ENCODE peak calls at places on chromosomes 4 and X, in four cellular contexts. One of them, this sample, is unnamed.
A peak's percentile ranks its signal among the peaks of the same experiment; 100 is the strongest.

GRCh38 chrX:48490661-48491060 is 14.7 kb downstream of the FTSJ1 start:
- DNase-seq in PC-9: peak; percentile 86
- DNase-seq in A549: no peak
- DNase-seq in iPS DF 6.9: no peak
- DNase-seq in this sample: no peak

GRCh38 chrX:119604778-119605177 is 1.4 kb downstream of the NKRF start:
- DNase-seq in A549: no peak
- DNase-seq in iPS DF 6.9: no peak
- DNase-seq in PC-9: no peak
- DNase-seq in this sample: no peak

GRCh38 chr4:13982008-13982407 is 354.5 kb upstream of the BOD1L1 start:
- DNase-seq in A549: no peak
- DNase-seq in PC-9: no peak
- DNase-seq in iPS DF 6.9: no peak
- DNase-seq in this sample: no peak

GRCh38 chr4:84484274-84484673 is 14.8 kb downstream of the NKX6-1 start:
- DNase-seq in A549: no peak
- DNase-seq in iPS DF 6.9: no peak
- DNase-seq in PC-9: no peak
- DNase-seq in this sample: no peak

GRCh38 chr4:81509822-81510221 is 38.1 kb upstream of the RASGEF1B start:
- DNase-seq in PC-9: no peak
- DNase-seq in iPS DF 6.9: no peak
- DNase-seq in A549: no peak
- DNase-seq in this sample: no peak

GRCh38 chr4:122777846-122778501 is 45.5 kb downstream of the BBS12 start:
- DNase-seq in PC-9: no peak
- DNase-seq in iPS DF 6.9: no peak
- DNase-seq in A549: no peak
- DNase-seq in this sample: no peak

GRCh38 chr4:3369781-3370660 is 71.7 kb upstream of the HGFAC start:
- DNase-seq in PC-9: no peak
- DNase-seq in A549: no peak
- DNase-seq in iPS DF 6.9: peak; percentile 33
- DNase-seq in this sample: peak; percentile 48

GRCh38 chrX:135572436-135572835 is 52.0 kb downstream of the INTS6L start:
- DNase-seq in iPS DF 6.9: no peak
- DNase-seq in A549: no peak
- DNase-seq in PC-9: no peak
- DNase-seq in this sample: no peak

GRCh38 chrX:25853002-25853479 is 285.1 kb upstream of the MAGEB18 start:
- DNase-seq in PC-9: no peak
- DNase-seq in iPS DF 6.9: no peak
- DNase-seq in A549: no peak
- DNase-seq in this sample: no peak

GRCh38 chr4:185550933-185551332 is 15.6 kb upstream of the PDLIM3 start:
- DNase-seq in A549: no peak
- DNase-seq in iPS DF 6.9: no peak
- DNase-seq in PC-9: no peak
- DNase-seq in this sample: no peak

GRCh38 chr4:85798011-85798770 is 323.2 kb downstream of the ARHGAP24 start:
- DNase-seq in PC-9: no peak
- DNase-seq in A549: no peak
- DNase-seq in iPS DF 6.9: no peak
- DNase-seq in this sample: no peak

GRCh38 chr4:15930314-15930713 is 8.2 kb downstream of the FGFBP1 start:
- DNase-seq in iPS DF 6.9: no peak
- DNase-seq in A549: no peak
- DNase-seq in PC-9: no peak
- DNase-seq in this sample: no peak

GRCh38 chrX:69616520-69617203 is 749 bp downstream of the EDA start:
- DNase-seq in A549: no peak
- DNase-seq in iPS DF 6.9: no peak
- DNase-seq in PC-9: no peak
- DNase-seq in this sample: no peak

GRCh38 chr4:184812651-184813181 is 13.1 kb downstream of the ACSL1 start:
- DNase-seq in PC-9: peak; percentile 45
- DNase-seq in A549: peak; percentile 36
- DNase-seq in iPS DF 6.9: no peak
- DNase-seq in this sample: no peak

GRCh38 chrX:13937370-13938052 is 92.2 kb downstream of the GEMIN8 start:
- DNase-seq in iPS DF 6.9: no peak
- DNase-seq in PC-9: no peak
- DNase-seq in A549: no peak
- DNase-seq in this sample: no peak

GRCh38 chr4:153212755-153213154 is 8.5 kb downstream of the TRIM2 start:
- DNase-seq in PC-9: no peak
- DNase-seq in iPS DF 6.9: no peak
- DNase-seq in A549: no peak
- DNase-seq in this sample: no peak

GRCh38 chrX:144379156-144379555 is 495.3 kb downstream of the UBE2NL start:
- DNase-seq in A549: no peak
- DNase-seq in PC-9: no peak
- DNase-seq in iPS DF 6.9: no peak
- DNase-seq in this sample: no peak

GRCh38 chr4:147596976-147597375 is 20.2 kb upstream of the TMEM184C start:
- DNase-seq in PC-9: peak; percentile 83
- DNase-seq in A549: peak; percentile 10
- DNase-seq in iPS DF 6.9: no peak
- DNase-seq in this sample: no peak

GRCh38 chr4:121796283-121796682 is 4.8 kb upstream of the EXOSC9 start:
- DNase-seq in iPS DF 6.9: peak; percentile 45
- DNase-seq in A549: no peak
- DNase-seq in PC-9: no peak
- DNase-seq in this sample: no peak

GRCh38 chr4:44071959-44072955 is 376.4 kb downstream of the KCTD8 start:
- DNase-seq in A549: no peak
- DNase-seq in PC-9: no peak
- DNase-seq in iPS DF 6.9: no peak
- DNase-seq in this sample: no peak

GRCh38 chrX:19513383-19513782 is 1.9 kb downstream of the MAP3K15 start:
- DNase-seq in A549: no peak
- DNase-seq in PC-9: no peak
- DNase-seq in iPS DF 6.9: no peak
- DNase-seq in this sample: no peak

GRCh38 chr4:112288455-112288854 is 2.8 kb upstream of the TIFA start:
- DNase-seq in PC-9: no peak
- DNase-seq in iPS DF 6.9: no peak
- DNase-seq in A549: no peak
- DNase-seq in this sample: peak; percentile 55

GRCh38 chr4:7120341-7120740 is 52.5 kb upstream of the GRPEL1 start:
- DNase-seq in PC-9: no peak
- DNase-seq in iPS DF 6.9: no peak
- DNase-seq in A549: peak; percentile 48
- DNase-seq in this sample: no peak

DNA sequence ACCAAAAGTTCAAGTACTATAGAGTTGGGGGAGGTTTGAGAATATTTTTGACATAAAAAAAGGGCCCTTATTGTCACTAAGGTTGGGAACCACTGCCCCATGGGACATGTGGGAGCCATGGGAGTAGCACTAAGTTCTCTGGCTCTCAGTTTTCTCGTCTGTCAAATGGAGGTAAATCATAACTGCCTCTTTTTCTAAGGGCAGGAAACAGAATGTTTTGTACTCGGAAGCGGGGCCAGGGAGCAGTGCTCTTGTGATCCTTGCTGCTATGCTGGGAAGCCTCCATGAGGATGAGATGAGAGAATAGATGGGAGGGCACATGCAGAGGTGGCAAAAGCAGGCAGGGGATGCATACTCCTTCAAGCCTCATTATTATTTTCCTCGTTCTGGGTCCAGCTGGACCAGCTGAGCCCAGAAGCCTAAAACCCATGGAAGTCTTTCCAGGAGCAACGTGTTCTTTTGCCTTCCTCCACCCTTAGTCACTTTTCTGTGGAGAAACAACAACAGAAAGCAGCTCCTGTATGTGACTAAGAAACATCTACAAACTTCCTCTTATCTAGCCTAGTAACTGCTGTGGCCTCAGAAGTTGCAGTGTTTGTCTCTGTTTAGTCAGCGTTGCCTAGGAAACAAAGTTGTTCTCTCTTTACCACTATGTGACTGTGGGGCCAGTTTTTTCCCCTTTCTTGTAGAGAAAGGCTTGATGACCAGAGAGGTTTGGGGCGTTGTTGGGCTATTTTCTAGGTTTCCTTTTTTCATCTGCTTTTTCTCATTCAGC is 64.8 kb downstream of the TSC22D3 start:
- DNase-seq in PC-9: peak; percentile 99
- DNase-seq in A549: peak; percentile 84
- DNase-seq in iPS DF 6.9: no peak
- DNase-seq in this sample: peak; percentile 89
- H3K27ac ChIP-seq in PC-9: peak overlapping the region; percentile 87
- H3K27ac ChIP-seq in A549: peak overlapping the region; percentile 77
- H3K27ac ChIP-seq in iPS DF 6.9: no peak overlapping the region
- H3K27ac ChIP-seq in this sample: peak overlapping the region; percentile 97

GRCh38 chrX:39819921-39820849 is 277.6 kb downstream of the BCOR start:
- DNase-seq in iPS DF 6.9: no peak
- DNase-seq in A549: no peak
- DNase-seq in PC-9: no peak
- DNase-seq in this sample: no peak
- H3K4me3 ChIP-seq in iPS DF 6.9: no peak overlapping the region
- H3K4me3 ChIP-seq in A549: peak overlapping the region; percentile 63
- H3K4me3 ChIP-seq in PC-9: no peak overlapping the region
- H3K4me3 ChIP-seq in this sample: no peak overlapping the region

GRCh38 chrX:134377537-134377936 is 82.4 kb upstream of the HPRT1 start:
- DNase-seq in A549: peak; percentile 62
- DNase-seq in iPS DF 6.9: no peak
- DNase-seq in PC-9: no peak
- DNase-seq in this sample: no peak
- H3K27ac ChIP-seq in A549: no peak overlapping the region
- H3K27ac ChIP-seq in iPS DF 6.9: no peak overlapping the region
- H3K27ac ChIP-seq in PC-9: no peak overlapping the region
- H3K27ac ChIP-seq in this sample: no peak overlapping the region

DNA sequence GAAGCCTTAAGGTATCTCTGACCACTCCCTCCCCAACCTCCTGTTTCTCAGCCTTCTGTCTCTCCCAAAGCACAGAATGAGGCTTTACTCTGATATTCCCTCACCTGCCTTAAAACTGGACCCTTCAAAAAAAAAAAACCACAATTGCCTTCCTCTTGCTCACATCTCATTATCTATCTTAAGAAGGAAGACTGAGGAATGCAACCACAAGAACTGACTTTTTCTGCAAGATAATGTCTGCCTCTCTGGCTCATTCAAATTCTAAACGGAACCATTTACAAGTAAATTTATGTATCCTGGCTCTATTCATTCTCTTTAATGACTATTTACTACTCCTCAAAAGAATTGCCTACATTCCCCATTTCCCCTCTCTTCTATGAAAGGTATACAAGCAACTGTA is 545.5 kb upstream of the HTR2C start:
- DNase-seq in A549: no peak
- DNase-seq in iPS DF 6.9: peak; percentile 47
- DNase-seq in PC-9: no peak
- DNase-seq in this sample: no peak
- H3K4me3 ChIP-seq in A549: no peak overlapping the region
- H3K4me3 ChIP-seq in iPS DF 6.9: no peak overlapping the region
- H3K4me3 ChIP-seq in PC-9: no peak overlapping the region
- H3K4me3 ChIP-seq in this sample: no peak overlapping the region

DNA sequence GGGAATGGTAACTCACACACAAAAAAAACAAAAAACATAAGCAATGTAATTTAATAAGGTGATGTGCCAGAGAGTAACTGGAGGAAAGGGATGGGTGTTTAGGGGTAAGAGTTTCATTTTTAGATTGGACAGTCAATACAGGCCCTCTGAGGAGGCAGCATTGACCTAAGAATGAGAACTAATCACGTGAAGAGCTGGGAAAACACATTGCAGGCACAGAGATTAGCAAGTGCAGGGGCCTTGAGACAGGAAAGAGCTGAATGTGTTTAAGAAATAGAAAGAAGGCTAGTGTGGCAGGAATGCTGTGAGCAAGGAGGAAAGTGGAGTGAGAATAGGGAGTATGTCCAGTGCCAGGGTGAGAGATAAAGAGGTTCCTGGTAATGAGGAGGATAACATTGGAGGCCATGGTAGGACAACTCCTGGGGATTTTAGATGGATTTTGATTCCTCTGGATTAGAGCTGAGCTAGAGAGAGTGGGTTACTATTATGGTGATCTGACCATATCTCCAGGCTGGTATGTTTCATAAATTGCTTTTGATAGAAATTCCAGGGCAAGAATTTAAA is 17.6 kb downstream of the PDLIM5 start:
- DNase-seq in A549: no peak
- DNase-seq in iPS DF 6.9: no peak
- DNase-seq in PC-9: no peak
- DNase-seq in this sample: no peak
- H3K27ac ChIP-seq in A549: no peak overlapping the region
- H3K27ac ChIP-seq in iPS DF 6.9: no peak overlapping the region
- H3K27ac ChIP-seq in PC-9: no peak overlapping the region
- H3K27ac ChIP-seq in this sample: no peak overlapping the region

GRCh38 chrX:100407784-100408642 is 2.1 kb downstream of the PCDH19 start:
- DNase-seq in PC-9: no peak
- DNase-seq in iPS DF 6.9: no peak
- DNase-seq in A549: no peak
- DNase-seq in this sample: no peak
- H3K4me3 ChIP-seq in PC-9: no peak overlapping the region
- H3K4me3 ChIP-seq in iPS DF 6.9: no peak overlapping the region
- H3K4me3 ChIP-seq in A549: no peak overlapping the region
- H3K4me3 ChIP-seq in this sample: no peak overlapping the region

DNA sequence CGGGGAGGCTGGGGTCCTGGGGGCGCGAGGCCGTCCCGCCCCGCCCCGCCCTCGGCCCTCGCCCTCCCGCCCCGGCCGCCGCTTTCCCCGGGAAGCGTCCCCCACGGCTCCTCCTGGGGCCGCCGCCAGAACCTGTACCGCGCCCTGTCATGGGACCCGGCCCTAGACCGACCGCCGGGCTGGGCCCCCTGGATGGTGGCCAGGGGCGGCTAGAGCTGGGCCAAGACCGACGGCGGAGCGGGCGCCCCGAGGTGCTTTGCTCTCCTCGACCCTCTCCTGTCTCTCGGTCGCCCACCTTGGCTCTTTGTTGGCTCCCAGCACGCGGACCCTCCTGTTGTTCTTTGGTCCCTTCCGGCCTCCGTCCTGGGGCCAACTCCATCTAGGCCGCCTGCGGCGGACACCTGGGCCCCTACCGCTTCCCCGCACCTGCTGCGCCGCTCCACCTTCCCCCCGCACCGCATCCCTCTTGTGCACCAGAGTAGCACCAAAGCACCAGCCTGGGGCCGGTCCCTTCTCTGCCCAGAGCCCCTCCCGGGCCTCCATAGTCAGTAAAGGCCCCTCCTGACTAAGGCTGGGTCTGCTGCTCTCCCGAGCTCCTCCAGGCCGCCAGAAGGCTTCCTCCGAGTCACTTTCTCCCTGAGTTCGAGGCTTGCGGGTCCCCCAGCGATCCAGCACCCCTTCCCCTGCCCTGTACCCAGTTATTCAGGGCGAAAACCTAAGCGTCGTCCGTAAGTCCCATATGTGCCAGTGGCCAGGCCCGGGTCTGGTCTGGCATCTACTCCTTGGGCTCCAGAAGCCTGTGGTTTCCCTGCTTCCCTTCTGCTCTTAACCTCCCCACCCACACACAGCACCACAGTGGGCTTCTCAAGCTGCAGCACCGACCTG is 587 bp downstream of the TACC3 start:
- DNase-seq in PC-9: no peak
- DNase-seq in A549: no peak
- DNase-seq in iPS DF 6.9: no peak
- DNase-seq in this sample: no peak
- H3K27ac ChIP-seq in PC-9: no peak overlapping the region
- H3K27ac ChIP-seq in A549: peak overlapping the region; percentile 99
- H3K27ac ChIP-seq in iPS DF 6.9: no peak overlapping the region
- H3K27ac ChIP-seq in this sample: peak overlapping the region; percentile 81

GRCh38 chrX:149540133-149540620 is 635 bp upstream of the EOLA1 start:
- DNase-seq in A549: peak; percentile 91
- DNase-seq in iPS DF 6.9: no peak
- DNase-seq in PC-9: peak; percentile 84
- DNase-seq in this sample: peak; percentile 85
- H3K4me3 ChIP-seq in A549: peak overlapping the region; percentile 94
- H3K4me3 ChIP-seq in iPS DF 6.9: peak overlapping the region; percentile 41
- H3K4me3 ChIP-seq in PC-9: peak overlapping the region; percentile 81
- H3K4me3 ChIP-seq in this sample: peak overlapping the region; percentile 63